ENCODE peak calls at places on chromosomes 4 and X, in six cellular contexts. B, K, L, Z, S and Q are unnamed samples.

GRCh38 chrX:154082396-154083133 is 15.0 kb downstream of the MECP2 start:
- DNase-seq in B (no peak), K (no peak), L (no peak), Z (no peak), S (no peak), Q (no peak)

GRCh38 chr4:81466841-81467671 is 4.7 kb downstream of the RASGEF1B start:
- DNase-seq in B (peak; percentile 83), K (peak; percentile 74), L (peak; percentile 78), Z (peak; percentile 81), S (peak; percentile 49), Q (peak; percentile 77)

GRCh38 chr4:1364748-1365147 is 17.7 kb downstream of the UVSSA start:
- DNase-seq in B (no peak), K (no peak), L (no peak), Z (no peak), S (no peak), Q (no peak)

GRCh38 chrX:17740137-17741122 is 3.1 kb downstream of the SCML1 start:
- DNase-seq in B (no peak), K (no peak), L (no peak), Z (no peak), S (no peak), Q (no peak)

GRCh38 chr4:21986312-21986711 is 37.7 kb upstream of the KCNIP4 start:
- DNase-seq in B (no peak), K (no peak), L (no peak), Z (no peak), S (no peak), Q (no peak)

GRCh38 chrX:18897611-18898010 is 86.3 kb downstream of the PHKA2 start:
- DNase-seq in B (no peak), K (no peak), L (peak; percentile 34), Z (no peak), S (no peak), Q (no peak)

GRCh38 chrX:21885568-21885967 is 29.8 kb downstream of the YY2 start:
- DNase-seq in B (no peak), K (no peak), L (no peak), Z (no peak), S (no peak), Q (no peak)

GRCh38 chr4:52059372-52059771 is 8.3 kb downstream of the SPATA18 start:
- DNase-seq in B (no peak), K (no peak), L (no peak), Z (no peak), S (no peak), Q (no peak)

GRCh38 chr4:71290074-71290473 is 48.7 kb upstream of the SLC4A4 start:
- DNase-seq in B (no peak), K (no peak), L (no peak), Z (no peak), S (no peak), Q (no peak)

GRCh38 chr4:149897784-149898183 is 82.1 kb upstream of the IQCM start:
- DNase-seq in B (no peak), K (no peak), L (no peak), Z (no peak), S (no peak), Q (no peak)

GRCh38 chr4:171846232-171846631 is 33.0 kb downstream of the GALNTL6 start:
- DNase-seq in B (peak; percentile 54), K (peak; percentile 82), L (no peak), Z (no peak), S (no peak), Q (no peak)

GRCh38 chrX:124804962-124805361 is 458.6 kb downstream of the SH2D1A start:
- DNase-seq in B (no peak), K (no peak), L (no peak), Z (no peak), S (no peak), Q (no peak)